ENCODE peak calls at places on chromosomes 5 and 9, in eight cellular contexts. Q, G, B, V, R, T, O and X are unnamed samples.

GRCh38 chr9:112868956-112869594 is 21.6 kb downstream of the SLC46A2 start:
- DNase-seq in T (no peak), R (no peak), G (no peak), B (no peak), Q (no peak), O (no peak), V (no peak), X (no peak)

GRCh38 chr5:150295172-150295611 is 5.6 kb upstream of the CAMK2A start:
- DNase-seq in V (peak; percentile 49), B (no peak), G (no peak), R (peak; percentile 79), Q (no peak), O (no peak), T (peak; percentile 34), X (no peak)

GRCh38 chr5:55232194-55232984 is 1.0 kb downstream of the CCNO start:
- DNase-seq in B (no peak), V (peak; percentile 57), G (peak; percentile 75), T (no peak), R (peak; percentile 75), O (peak; percentile 84), Q (no peak), X (peak; percentile 9)

GRCh38 chr9:2411459-2412215 is 209.9 kb upstream of the VLDLR start:
- DNase-seq in V (peak; percentile 38), T (no peak), G (peak; percentile 48), Q (no peak), O (no peak), B (no peak), R (no peak), X (no peak)

GRCh38 chr5:126808619-126809018 is 31.7 kb downstream of the LMNB1 start:
- DNase-seq in V (no peak), O (no peak), B (no peak), Q (no peak), T (no peak), G (peak; percentile 24), R (no peak), X (no peak)

GRCh38 chr5:170513856-170514255 is 10.0 kb downstream of the KCNIP1 start:
- DNase-seq in R (no peak), Q (no peak), O (no peak), G (no peak), B (no peak), V (no peak), T (no peak), X (no peak)

GRCh38 chr5:50738864-50739263 is 72.4 kb downstream of the PARP8 start:
- DNase-seq in O (peak; percentile 78), B (no peak), V (no peak), R (no peak), G (peak; percentile 20), T (no peak), Q (no peak), X (no peak)

GRCh38 chr5:159393854-159394274 is 63.6 kb upstream of the IL12B start:
- DNase-seq in T (no peak), B (no peak), V (no peak), R (no peak), O (peak; percentile 43), Q (no peak), G (no peak), X (no peak)

DNA sequence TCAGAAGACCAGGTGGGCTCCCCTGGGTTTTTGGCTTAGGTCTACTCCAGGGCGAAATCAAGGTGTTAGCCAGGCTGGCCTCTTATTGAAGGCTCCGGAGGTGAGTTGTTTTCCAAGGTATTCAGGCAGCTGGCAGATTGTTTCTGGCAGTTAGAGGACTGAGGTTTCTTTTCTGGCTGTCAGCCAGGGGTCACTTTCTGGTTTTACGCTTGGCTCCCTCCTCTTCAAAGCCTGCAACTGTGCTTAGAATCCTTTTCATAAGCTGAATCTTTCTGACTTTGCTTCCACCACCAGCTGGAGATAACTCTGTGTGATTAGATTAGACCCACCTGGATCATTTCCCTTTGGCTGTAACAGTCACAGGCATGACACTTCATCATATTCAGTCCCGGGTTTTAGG is 24.6 kb downstream of the RFK start:
- DNase-seq in Q (no peak), B (no peak), R (no peak), O (peak; percentile 68), T (peak; percentile 29), G (peak; percentile 33), V (peak; percentile 88), X (no peak)
- H3K27ac ChIP-seq in Q (no peak overlapping the region), B (no peak overlapping the region), R (no peak overlapping the region), O (no peak overlapping the region), T (no peak overlapping the region), G (no peak overlapping the region), V (peak overlapping the region; percentile 47), X (no peak overlapping the region)

GRCh38 chr5:95738069-95738468 is 6.9 kb downstream of the RHOBTB3 start:
- DNase-seq in G (no peak), R (no peak), Q (no peak), V (no peak), O (no peak), B (no peak), T (no peak), X (no peak)
- H3K27ac ChIP-seq in G (no peak overlapping the region), R (no peak overlapping the region), Q (peak overlapping the region; percentile 6), V (no peak overlapping the region), O (no peak overlapping the region), B (no peak overlapping the region), T (no peak overlapping the region), X (no peak overlapping the region)

DNA sequence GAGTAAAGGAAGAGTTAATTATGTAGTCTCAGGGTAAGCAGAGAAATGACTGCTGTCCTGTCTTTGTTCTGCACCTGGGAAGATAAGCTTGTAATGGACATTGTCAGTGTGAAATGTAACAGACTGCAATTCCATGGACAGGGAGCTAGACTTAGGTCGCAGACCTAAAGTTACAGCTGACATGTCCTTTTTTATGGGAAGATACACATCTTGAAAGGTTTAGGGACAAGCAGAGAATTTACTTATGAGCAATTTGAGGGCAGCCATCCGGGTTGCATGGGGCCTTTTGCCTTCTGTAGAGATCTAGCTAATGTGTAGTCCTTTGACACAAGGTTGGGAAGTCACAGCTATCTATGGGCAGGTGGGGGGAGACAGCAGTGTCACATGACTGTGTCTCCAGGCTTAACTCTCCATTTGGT is 85.7 kb downstream of the SERINC5 start:
- DNase-seq in Q (no peak), G (no peak), R (no peak), O (no peak), V (no peak), B (no peak), T (no peak), X (no peak)
- H3K27ac ChIP-seq in Q (no peak overlapping the region), G (peak overlapping the region; percentile 43), R (no peak overlapping the region), O (no peak overlapping the region), V (no peak overlapping the region), B (no peak overlapping the region), T (no peak overlapping the region), X (no peak overlapping the region)

DNA sequence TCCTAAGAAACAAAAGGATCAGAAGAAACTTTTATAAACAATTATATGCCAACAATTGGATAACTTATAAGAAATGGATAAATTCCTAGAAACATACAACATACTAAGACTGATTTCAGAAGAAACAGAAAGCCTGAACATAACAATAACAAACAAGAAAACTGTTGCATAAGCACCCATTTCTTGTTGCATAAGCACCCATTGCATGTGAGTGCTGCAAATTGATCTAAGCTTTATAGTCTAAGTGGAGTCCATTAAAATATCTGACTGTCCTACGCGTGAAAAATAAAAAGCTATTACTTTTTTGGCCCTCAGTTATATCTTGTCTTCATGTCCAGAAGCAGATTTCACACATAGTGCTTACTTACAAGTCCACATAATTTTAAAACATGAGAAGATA is 19.3 kb downstream of the TYRP1 start:
- DNase-seq in R (no peak), B (no peak), G (no peak), O (no peak), Q (no peak), V (no peak), T (no peak), X (no peak)
- H3K27ac ChIP-seq in R (no peak overlapping the region), B (no peak overlapping the region), G (no peak overlapping the region), O (no peak overlapping the region), Q (no peak overlapping the region), V (no peak overlapping the region), T (no peak overlapping the region), X (no peak overlapping the region)

DNA sequence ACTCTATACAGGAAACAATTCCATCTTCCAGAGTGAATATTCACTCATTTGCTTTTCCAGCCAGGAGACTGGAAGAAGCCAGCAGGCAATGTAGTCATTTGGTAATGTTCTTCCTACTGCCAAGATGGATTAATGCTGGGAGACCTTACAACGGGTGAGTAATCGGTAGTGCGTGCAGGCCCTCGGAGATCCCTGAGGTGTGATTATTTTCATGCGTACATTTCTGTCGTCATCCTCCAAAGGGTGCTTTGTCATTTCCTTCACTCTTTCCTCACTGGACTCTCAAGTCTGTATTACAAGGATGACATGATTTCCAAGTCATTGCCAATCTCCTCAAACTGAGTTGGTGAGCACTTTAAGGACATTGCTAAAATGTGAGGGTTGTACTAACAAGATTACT is 263.5 kb downstream of the CWC27 start:
- DNase-seq in O (no peak), Q (no peak), V (no peak), T (no peak), G (no peak), R (no peak), B (no peak), X (no peak)
- H3K27ac ChIP-seq in O (no peak overlapping the region), Q (no peak overlapping the region), V (no peak overlapping the region), T (no peak overlapping the region), G (no peak overlapping the region), R (no peak overlapping the region), B (no peak overlapping the region), X (no peak overlapping the region)

GRCh38 chr5:14572384-14572783 is 9.2 kb upstream of the OTULINL start:
- DNase-seq in O (no peak), B (no peak), T (no peak), Q (no peak), R (no peak), V (no peak), G (no peak), X (no peak)

GRCh38 chr5:14577964-14578363 is 3.6 kb upstream of the OTULINL start:
- DNase-seq in V (peak; percentile 40), T (no peak), R (no peak), Q (no peak), B (no peak), G (no peak), O (no peak), X (no peak)

GRCh38 chr5:14577079-14577725 is 4.4 kb upstream of the OTULINL start:
- DNase-seq in Q (no peak), G (no peak), T (no peak), V (no peak), O (peak; percentile 57), B (no peak), R (no peak), X (no peak)

GRCh38 chr5:14574891-14575496 is 6.6 kb upstream of the OTULINL start:
- DNase-seq in B (no peak), V (no peak), Q (no peak), G (no peak), R (no peak), T (peak; percentile 66), O (no peak), X (no peak)

GRCh38 chr5:14574124-14574523 is 7.5 kb upstream of the OTULINL start:
- DNase-seq in T (no peak), B (no peak), R (no peak), V (no peak), O (no peak), G (no peak), Q (no peak), X (no peak)
- H3K27ac ChIP-seq in T (no peak overlapping the region), B (no peak overlapping the region), R (no peak overlapping the region), V (no peak overlapping the region), O (no peak overlapping the region), G (no peak overlapping the region), Q (no peak overlapping the region), X (no peak overlapping the region)

GRCh38 chr5:172791726-172792445 is 20.9 kb upstream of the DUSP1 start:
- DNase-seq in O (peak; percentile 39), R (no peak), V (no peak), Q (no peak), G (no peak), B (no peak), T (no peak), X (no peak)
- H3K27ac ChIP-seq in O (no peak overlapping the region), R (peak overlapping the region; percentile 58), V (no peak overlapping the region), Q (no peak overlapping the region), G (no peak overlapping the region), B (no peak overlapping the region), T (no peak overlapping the region), X (no peak overlapping the region)